ENCODE peak calls at places on chromosomes 4 and X, in five cellular contexts. Q is upper lobe of right lung; U is effector memory CD8-positive, alpha-beta T cell; B is HT1080; H is glutamatergic neuron. G is an unnamed sample.

GRCh38 chrX:105120460-105120859 is 100.0 kb downstream of the TEX13A start:
- DNase-seq in H (no peak), U (no peak), B (no peak), Q (no peak), G (no peak)

GRCh38 chr4:1994935-1995334 is 13.8 kb downstream of the NELFA start:
- DNase-seq in Q (no peak), B (no peak), H (no peak), U (no peak), G (no peak)

GRCh38 chr4:5391492-5391891 is 316.9 kb downstream of the EVC2 start:
- DNase-seq in Q (no peak), H (no peak), B (no peak), U (no peak), G (no peak)

GRCh38 chrX:55486736-55487135 is 2.9 kb downstream of the USP51 start:
- DNase-seq in U (no peak), B (peak), H (no peak), Q (no peak), G (no peak)

GRCh38 chr4:53199356-53199755 is 166.5 kb downstream of the SCFD2 start:
- DNase-seq in B (no peak), Q (no peak), H (no peak), U (no peak), G (no peak)

GRCh38 chr4:125486354-125486753 is 171.6 kb downstream of the FAT4 start:
- DNase-seq in B (no peak), U (no peak), H (no peak), Q (no peak), G (no peak)

GRCh38 chr4:173669460-173670179 is 139.6 kb upstream of the HAND2 start:
- DNase-seq in B (no peak), U (no peak), H (no peak), Q (no peak), G (no peak)

GRCh38 chr4:143399113-143399949 is 62.7 kb downstream of the GAB1 start:
- DNase-seq in Q (no peak), H (no peak), U (no peak), B (peak), G (peak)

GRCh38 chr4:41991916-41992767 is 1.8 kb downstream of the SLC30A9 start:
- DNase-seq in B (peak), Q (no peak), U (no peak), H (no peak), G (peak)

GRCh38 chr4:157984285-157984911 is 188.4 kb downstream of the GASK1B start:
- DNase-seq in Q (no peak), H (no peak), B (peak), U (no peak), G (no peak)

GRCh38 chr4:177057191-177057590 is 252.5 kb upstream of the NEIL3 start:
- DNase-seq in Q (no peak), B (no peak), H (no peak), U (no peak), G (no peak)

GRCh38 chr4:6749340-6750171 is 33.0 kb upstream of the KIAA0232 start:
- DNase-seq in U (no peak), H (no peak), B (peak), Q (peak), G (no peak)

GRCh38 chr4:121574618-121575017 is 122.2 kb downstream of the ANXA5 start:
- DNase-seq in H (no peak), Q (no peak), B (no peak), U (no peak), G (no peak)

GRCh38 chr4:5812506-5813229 is 80.2 kb downstream of the CRMP1 start:
- DNase-seq in H (no peak), U (no peak), Q (no peak), B (peak), G (peak)

GRCh38 chr4:112175840-112176239 is 30.6 kb downstream of the FAM241A start:
- DNase-seq in B (no peak), Q (no peak), U (no peak), H (no peak), G (no peak)

GRCh38 chr4:168541608-168541953 is 44.7 kb downstream of the PALLD start:
- DNase-seq in U (no peak), B (peak), Q (no peak), H (no peak), G (no peak)

GRCh38 chr4:94978904-94979303 is 221.1 kb downstream of the BMPR1B start:
- DNase-seq in H (no peak), Q (no peak), B (peak), U (no peak), G (no peak)

GRCh38 chrX:19512359-19512758 is 2.9 kb downstream of the MAP3K15 start:
- DNase-seq in B (no peak), H (no peak), U (no peak), Q (no peak), G (no peak)